ENCODE peak calls at places on chromosome 19, in nine cellular contexts. C is tibial nerve; W is cardiac muscle cell; L is CD4-positive, alpha-beta memory T cell; N is ovary; J is stomach; A is suprapubic skin; B is heart right ventricle; F is OCI-LY7. Q is an unnamed sample.

GRCh38 chr19:18057557-18057956 is 29.2 kb downstream of the IL12RB1 start:
- DNase-seq in L (no peak), F (no peak), C (peak; percentile 29), B (peak; percentile 24), A (no peak), J (peak; percentile 29), N (no peak), W (peak; percentile 49), Q (no peak)

GRCh38 chr19:1991516-1991915 is 24.0 kb downstream of the BTBD2 start:
- DNase-seq in A (no peak), C (no peak), W (no peak), L (no peak), B (no peak), J (no peak), N (no peak), F (no peak), Q (no peak)

GRCh38 chr19:2540646-2541454 is 64.9 kb downstream of the GADD45B start:
- DNase-seq in B (peak; percentile 89), L (no peak), W (peak; percentile 99), F (no peak), C (peak; percentile 73), A (peak; percentile 93), N (peak; percentile 83), J (peak; percentile 89), Q (no peak)

GRCh38 chr19:50486823-50487515 is 10.3 kb upstream of the GARIN5A start:
- DNase-seq in B (no peak), A (no peak), N (no peak), C (no peak), L (peak; percentile 22), F (peak; percentile 60), W (peak; percentile 44), J (no peak), Q (no peak)

GRCh38 chr19:511101-511841 is 4.0 kb downstream of the TPGS1 start:
- DNase-seq in F (peak; percentile 84), B (peak; percentile 68), N (no peak), W (peak; percentile 72), A (no peak), J (peak; percentile 37), L (peak; percentile 96), C (no peak), Q (peak; percentile 91)

GRCh38 chr19:47247308-47247990 is 8.9 kb upstream of the CCDC9 start:
- DNase-seq in A (peak; percentile 86), W (peak; percentile 87), J (peak; percentile 85), C (peak; percentile 67), F (peak; percentile 79), L (peak; percentile 68), B (peak; percentile 79), N (no peak), Q (peak; percentile 64)

GRCh38 chr19:43362179-43362578 is 8.7 kb downstream of the CD177 start:
- DNase-seq in B (no peak), W (peak; percentile 45), F (no peak), J (no peak), C (no peak), N (no peak), A (no peak), L (no peak), Q (no peak)

GRCh38 chr19:13215572-13216380 is 65.6 kb downstream of the IER2 start:
- DNase-seq in C (no peak), F (no peak), N (no peak), W (peak; percentile 46), A (no peak), L (peak; percentile 43), B (no peak), J (no peak), Q (no peak)

GRCh38 chr19:18393836-18394235 is 3.6 kb downstream of the LRRC25 start:
- DNase-seq in N (peak; percentile 51), L (no peak), W (peak; percentile 38), A (no peak), C (no peak), J (peak; percentile 76), F (peak; percentile 38), B (no peak), Q (no peak)

GRCh38 chr19:56477429-56478338 is 539 bp upstream of the ZNF667 start:
- DNase-seq in A (peak; percentile 91), C (peak; percentile 63), B (peak; percentile 94), F (no peak), W (peak; percentile 95), L (peak; percentile 40), J (peak; percentile 59), N (peak; percentile 89), Q (peak; percentile 11)

GRCh38 chr19:47729468-47729798 is 15.9 kb upstream of the NOP53 start:
- DNase-seq in A (peak; percentile 82), W (peak; percentile 90), C (peak; percentile 46), F (no peak), J (peak; percentile 63), N (peak; percentile 73), B (peak; percentile 72), L (no peak), Q (no peak)

GRCh38 chr19:31548941-31549340 is 199.7 kb upstream of the TSHZ3 start:
- DNase-seq in A (no peak), J (no peak), N (no peak), B (no peak), F (peak; percentile 1), C (no peak), W (peak; percentile 63), L (no peak), Q (no peak)
- H3K9me3 ChIP-seq in A (no peaks in the 10 kb centered on the region), J (no peaks in the 10 kb centered on the region), N (no peaks in the 10 kb centered on the region), B (no peaks in the 10 kb centered on the region), F (no peaks in the 10 kb centered on the region), C (no peaks in the 10 kb centered on the region), W (no peaks in the 10 kb centered on the region), L (no peaks in the 10 kb centered on the region), Q (no peaks in the 10 kb centered on the region)

GRCh38 chr19:57719901-57720519 is 7.4 kb downstream of the ZNF671 start:
- DNase-seq in L (no peak), N (no peak), A (no peak), J (no peak), W (no peak), B (no peak), F (no peak), C (no peak), Q (no peak)
- H3K9me3 ChIP-seq in L (peaks cover 51% of the 10 kb centered on the region), N (peaks cover 8% of the 10 kb centered on the region), A (peaks cover 68% of the 10 kb centered on the region), J (peaks cover 83% of the 10 kb centered on the region), W (no peaks in the 10 kb centered on the region), B (peaks cover 72% of the 10 kb centered on the region), F (no peaks in the 10 kb centered on the region), C (peaks cover 100% of the 10 kb centered on the region), Q (peaks cover 42% of the 10 kb centered on the region)

GRCh38 chr19:11806354-11807098 is 7.5 kb upstream of the ZNF440 start:
- DNase-seq in B (no peak), L (no peak), F (no peak), N (no peak), A (no peak), W (no peak), C (no peak), J (no peak), Q (no peak)
- H3K9me3 ChIP-seq in B (peaks cover 39% of the 10 kb centered on the region), L (peaks cover 26% of the 10 kb centered on the region), F (peaks cover 13% of the 10 kb centered on the region), N (peaks cover 4% of the 10 kb centered on the region), A (peaks cover 20% of the 10 kb centered on the region), W (no peaks in the 10 kb centered on the region), C (peaks cover 36% of the 10 kb centered on the region), J (peaks cover 18% of the 10 kb centered on the region), Q (peaks cover 16% of the 10 kb centered on the region)

GRCh38 chr19:10087296-10088061 is 1.4 kb downstream of the SHFL start:
- DNase-seq in J (no peak), L (no peak), A (no peak), F (no peak), B (no peak), C (no peak), N (no peak), W (no peak), Q (no peak)
- H3K9me3 ChIP-seq in J (no peaks in the 10 kb centered on the region), L (no peaks in the 10 kb centered on the region), A (no peaks in the 10 kb centered on the region), F (no peaks in the 10 kb centered on the region), B (no peaks in the 10 kb centered on the region), C (peaks cover 15% of the 10 kb centered on the region), N (no peaks in the 10 kb centered on the region), W (no peaks in the 10 kb centered on the region), Q (no peaks in the 10 kb centered on the region)

GRCh38 chr19:51948979-51949378 is 21.7 kb downstream of the ZNF613 start:
- DNase-seq in N (peak; percentile 54), L (no peak), A (no peak), F (no peak), C (no peak), B (peak; percentile 61), J (no peak), W (peak; percentile 55), Q (no peak)

GRCh38 chr19:51944798-51945552 is 17.7 kb downstream of the ZNF613 start:
- DNase-seq in A (no peak), L (no peak), J (no peak), N (no peak), F (no peak), W (no peak), C (no peak), B (no peak), Q (no peak)

DNA sequence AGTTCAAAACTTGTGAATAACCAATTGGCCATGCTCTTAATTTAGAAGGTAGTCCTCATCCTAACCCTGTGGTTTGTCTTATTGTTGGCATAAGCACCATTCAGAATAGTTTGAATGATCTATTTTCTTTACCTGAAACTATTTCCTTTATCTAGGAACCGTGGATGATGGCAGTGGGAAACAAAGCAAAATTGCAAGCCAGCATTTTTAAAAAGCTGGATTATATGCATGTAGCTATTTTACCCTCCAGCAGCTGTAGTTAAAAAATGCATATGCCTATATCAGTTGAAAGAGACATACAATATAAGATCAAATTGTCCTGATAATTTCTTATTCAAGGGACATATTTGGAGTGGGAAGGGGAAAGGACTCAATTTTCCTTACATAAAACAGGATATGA is 19.3 kb downstream of the ZNF613 start:
- DNase-seq in W (no peak), F (no peak), C (no peak), J (no peak), L (no peak), A (no peak), N (no peak), B (no peak), Q (no peak)
- H3K9me3 ChIP-seq in W (peaks cover 18% of the 10 kb centered on the region), F (peaks cover 28% of the 10 kb centered on the region), C (peaks cover 98% of the 10 kb centered on the region), J (peaks cover 96% of the 10 kb centered on the region), L (peaks cover 77% of the 10 kb centered on the region), A (peaks cover 83% of the 10 kb centered on the region), N (peaks cover 2% of the 10 kb centered on the region), B (peaks cover 96% of the 10 kb centered on the region), Q (peaks cover 60% of the 10 kb centered on the region)

GRCh38 chr19:23560051-23560450 is 127.0 kb downstream of the ZNF675 start:
- DNase-seq in L (no peak), N (no peak), A (no peak), B (no peak), W (no peak), C (no peak), F (no peak), J (no peak), Q (no peak)
- H3K9me3 ChIP-seq in L (no peaks in the 10 kb centered on the region), N (no peaks in the 10 kb centered on the region), A (no peaks in the 10 kb centered on the region), B (no peaks in the 10 kb centered on the region), W (no peaks in the 10 kb centered on the region), C (peaks cover 31% of the 10 kb centered on the region), F (no peaks in the 10 kb centered on the region), J (peaks cover 5% of the 10 kb centered on the region), Q (no peaks in the 10 kb centered on the region)

Q was measured in T-helper 17 cell.